ENCODE peak calls at places on chromosomes 5 and 9, in five cellular contexts. Q is right lobe of liver; T is psoas muscle; W is CD8-positive, alpha-beta T cell; V is tibial nerve. O is an unnamed sample.
A peak's percentile ranks its signal among the peaks of the same experiment; 100 is the strongest.

GRCh38 chr5:93208156-93208895 is 372.7 kb downstream of the NR2F1-AS1 start:
- DNase-seq in Q (no peak), T (no peak), W (no peak), V (no peak), O (no peak)

GRCh38 chr5:121271546-121271945 is 580.1 kb upstream of the FTMT start:
- DNase-seq in Q (no peak), T (no peak), W (no peak), V (no peak), O (no peak)

GRCh38 chr5:106014262-106014661 is 1656.5 kb downstream of the EFNA5 start:
- DNase-seq in Q (no peak), T (no peak), W (no peak), V (no peak), O (no peak)

GRCh38 chr5:111781200-111781599 is 24.2 kb upstream of the NREP start:
- DNase-seq in Q (peak; percentile 33), T (peak; percentile 32), W (no peak), V (peak; percentile 61), O (peak; percentile 37)

GRCh38 chr5:178398856-178399722 is 166.5 kb upstream of the PHYKPL start:
- DNase-seq in Q (no peak), T (no peak), W (no peak), V (no peak), O (no peak)

GRCh38 chr9:127862075-127863011 is 7.9 kb upstream of the ENG start:
- DNase-seq in Q (peak; percentile 88), T (peak; percentile 75), W (peak; percentile 38), V (peak; percentile 55), O (peak; percentile 71)

GRCh38 chr5:131198625-131199024 is 27.9 kb downstream of the LYRM7 start:
- DNase-seq in Q (no peak), T (no peak), W (no peak), V (no peak), O (no peak)

GRCh38 chr5:61275841-61276240 is 56.2 kb upstream of the ZSWIM6 start:
- DNase-seq in Q (peak; percentile 67), T (peak; percentile 58), W (no peak), V (peak; percentile 43), O (peak; percentile 73)

GRCh38 chr9:104927912-104928740 is at the start of gene ABCA1:
- DNase-seq in Q (peak; percentile 96), T (peak; percentile 93), W (peak; percentile 59), V (peak; percentile 96), O (peak; percentile 87)

DNA sequence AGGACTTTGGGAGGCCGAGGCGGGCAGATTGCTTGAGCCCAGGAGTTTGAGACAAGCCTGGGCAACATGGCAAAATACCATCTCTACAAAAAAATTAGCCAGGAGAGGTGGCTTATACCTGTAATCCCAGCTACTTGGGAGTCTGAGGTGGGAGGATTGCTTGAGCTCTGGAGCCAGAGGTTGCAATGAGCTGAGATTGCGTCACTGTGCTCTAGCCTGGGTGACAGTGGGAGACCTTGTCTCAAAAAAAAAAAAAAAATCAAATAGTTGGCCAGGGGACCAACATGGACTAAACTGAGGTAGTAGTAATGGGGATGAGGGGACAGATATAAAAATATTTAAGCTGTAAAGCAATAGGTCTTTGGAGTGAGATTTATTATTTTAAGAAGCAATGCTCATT is 97.9 kb downstream of the UBE2R2 start:
- DNase-seq in Q (no peak), T (no peak), W (no peak), V (no peak), O (no peak)
- H3K36me3 ChIP-seq in Q (peaks cover 49% of the 10 kb centered on the region), T (peaks cover 5% of the 10 kb centered on the region), W (peaks cover 20% of the 10 kb centered on the region), V (peaks cover 49% of the 10 kb centered on the region), O (peaks cover 9% of the 10 kb centered on the region)

GRCh38 chr9:99140685-99141314 is 35.9 kb downstream of the TGFBR1 start:
- DNase-seq in Q (no peak), T (no peak), W (no peak), V (peak; percentile 43), O (no peak)

GRCh38 chr9:99138424-99139284 is 33.7 kb downstream of the TGFBR1 start:
- DNase-seq in Q (no peak), T (no peak), W (no peak), V (no peak), O (no peak)

GRCh38 chr9:99142275-99142674 is 37.4 kb downstream of the TGFBR1 start:
- DNase-seq in Q (no peak), T (no peak), W (no peak), V (no peak), O (no peak)

GRCh38 chr9:99141849-99142248 is 36.9 kb downstream of the TGFBR1 start:
- DNase-seq in Q (no peak), T (no peak), W (no peak), V (no peak), O (no peak)

DNA sequence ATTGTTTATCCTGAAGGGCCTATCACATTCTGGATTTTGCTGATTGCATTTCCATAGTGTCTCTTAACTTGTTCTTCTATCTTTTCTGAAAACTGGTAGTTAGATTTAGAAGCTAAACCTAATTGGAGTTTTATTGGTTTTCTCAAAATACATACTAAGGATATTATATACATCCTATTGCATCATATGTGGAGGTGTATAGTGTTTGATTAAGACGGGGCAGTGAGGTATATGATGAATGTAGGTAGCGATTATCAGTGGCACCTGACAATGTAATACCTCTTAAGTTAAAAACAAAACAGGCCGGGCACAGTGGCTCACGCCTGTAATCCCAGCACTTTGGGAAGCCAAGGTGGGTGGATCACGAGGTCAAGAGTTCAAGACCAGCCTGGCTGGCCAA is 35.0 kb downstream of the TGFBR1 start:
- DNase-seq in Q (no peak), T (no peak), W (no peak), V (no peak), O (no peak)
- H3K36me3 ChIP-seq in Q (peaks cover 3% of the 10 kb centered on the region), T (no peaks in the 10 kb centered on the region), W (peaks cover 6% of the 10 kb centered on the region), V (peaks cover 54% of the 10 kb centered on the region), O (peaks cover 8% of the 10 kb centered on the region)

GRCh38 chr5:135025730-135026644 is 8.0 kb downstream of the PITX1 start:
- DNase-seq in Q (peak; percentile 7), T (no peak), W (no peak), V (no peak), O (no peak)
- H3K36me3 ChIP-seq in Q (no peaks in the 10 kb centered on the region), T (no peaks in the 10 kb centered on the region), W (no peaks in the 10 kb centered on the region), V (no peaks in the 10 kb centered on the region), O (no peaks in the 10 kb centered on the region)

DNA sequence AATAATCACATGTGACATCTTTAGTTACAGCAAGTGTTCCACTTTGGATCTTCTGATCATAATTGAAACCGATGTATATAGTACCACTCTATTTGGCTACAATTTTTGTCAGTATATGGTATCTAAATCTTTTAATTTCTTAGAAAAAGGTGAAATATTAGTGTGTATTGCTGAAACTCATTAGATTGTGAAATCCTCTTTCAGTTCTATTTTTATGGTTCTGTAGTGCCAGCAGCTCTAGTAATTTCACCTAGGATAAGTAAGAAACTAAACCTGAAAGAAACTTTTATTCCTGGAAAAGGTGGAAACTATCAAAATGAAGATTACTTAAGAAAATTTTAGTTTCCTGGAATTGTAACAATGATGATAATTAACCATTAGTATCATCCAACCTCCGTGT is 370.9 kb downstream of the NNT start:
- DNase-seq in Q (no peak), T (no peak), W (no peak), V (no peak), O (no peak)
- H3K36me3 ChIP-seq in Q (no peaks in the 10 kb centered on the region), T (no peaks in the 10 kb centered on the region), W (no peaks in the 10 kb centered on the region), V (no peaks in the 10 kb centered on the region), O (no peaks in the 10 kb centered on the region)

GRCh38 chr5:14297697-14298096 is 154.6 kb downstream of the TRIO start:
- DNase-seq in Q (no peak), T (no peak), W (no peak), V (no peak), O (no peak)
- H3K36me3 ChIP-seq in Q (peaks cover 48% of the 10 kb centered on the region), T (peaks cover 5% of the 10 kb centered on the region), W (no peaks in the 10 kb centered on the region), V (peaks cover 51% of the 10 kb centered on the region), O (peaks cover 26% of the 10 kb centered on the region)

GRCh38 chr9:89440548-89440947 is 57.4 kb downstream of the SEMA4D start:
- DNase-seq in Q (peak; percentile 22), T (peak; percentile 77), W (no peak), V (peak; percentile 19), O (peak; percentile 80)
- H3K36me3 ChIP-seq in Q (no peaks in the 10 kb centered on the region), T (no peaks in the 10 kb centered on the region), W (peaks cover 27% of the 10 kb centered on the region), V (no peaks in the 10 kb centered on the region), O (peaks cover 3% of the 10 kb centered on the region)

O was measured in lung.